ENCODE peak calls at places on chromosomes 7 and 10, in nine cellular contexts. O is pancreas; S is AG04450; X is CD4-positive, alpha-beta T cell; C is uterus; D is esophagus muscularis mucosa; R is astrocyte; V is heart left ventricle; K is ovary. E is an unnamed sample.

GRCh38 chr7:17408904-17409290 is 110.4 kb downstream of the AHR start:
- DNase-seq in O (no peak), S (no peak), X (no peak), C (no peak), D (no peak), R (peak; percentile 32), V (no peak), K (no peak), E (no peak)

GRCh38 chr10:102452672-102453340 is 1.5 kb upstream of the C10orf95 start:
- DNase-seq in O (peak; percentile 37), S (no peak), X (no peak), C (no peak), D (no peak), R (peak; percentile 67), V (no peak), K (no peak), E (no peak)

GRCh38 chr7:91034459-91035368 is 229.5 kb upstream of the FZD1 start:
- DNase-seq in O (peak; percentile 70), S (peak; percentile 29), X (no peak), C (peak; percentile 31), D (no peak), R (no peak), V (no peak), K (no peak), E (no peak)

GRCh38 chr7:90749774-90750173 is 153.7 kb downstream of the CDK14 start:
- DNase-seq in O (no peak), S (no peak), X (no peak), C (no peak), D (no peak), R (no peak), V (no peak), K (no peak), E (no peak)

GRCh38 chr10:12780634-12781601 is 220.6 kb downstream of the CCDC3 start:
- DNase-seq in O (no peak), S (no peak), X (no peak), C (peak; percentile 38), D (no peak), R (peak; percentile 64), V (no peak), K (no peak), E (no peak)

GRCh38 chr10:111129348-111129747 is 52.5 kb downstream of the ADRA2A start:
- DNase-seq in O (no peak), S (no peak), X (no peak), C (no peak), D (peak; percentile 50), R (no peak), V (no peak), K (no peak), E (no peak)

GRCh38 chr7:140403878-140404564 is at the start of gene RAB19:
- DNase-seq in O (peak; percentile 78), S (no peak), X (peak; percentile 43), C (no peak), D (no peak), R (no peak), V (no peak), K (no peak), E (peak; percentile 60)

GRCh38 chr7:28570970-28571288 is 158.6 kb downstream of the CREB5 start:
- DNase-seq in O (no peak), S (no peak), X (no peak), C (no peak), D (no peak), R (no peak), V (no peak), K (no peak), E (no peak)

GRCh38 chr7:19982841-19983835 is 209.7 kb upstream of the TMEM196 start:
- DNase-seq in O (peak; percentile 19), S (peak; percentile 48), X (no peak), C (peak; percentile 66), D (no peak), R (peak; percentile 64), V (no peak), K (peak; percentile 42), E (no peak)

GRCh38 chr10:88926484-88927249 is 25.9 kb downstream of the ACTA2 start:
- DNase-seq in O (no peak), S (peak; percentile 91), X (no peak), C (no peak), D (no peak), R (peak; percentile 86), V (no peak), K (no peak), E (no peak)

GRCh38 chr7:42560866-42561265 is 323.9 kb upstream of the GLI3 start:
- DNase-seq in O (no peak), S (no peak), X (no peak), C (no peak), D (no peak), R (no peak), V (no peak), K (no peak), E (no peak)

GRCh38 chr7:117863618-117864017 is 9.6 kb downstream of the CTTNBP2 start:
- DNase-seq in O (no peak), S (peak; percentile 32), X (no peak), C (no peak), D (no peak), R (no peak), V (no peak), K (no peak), E (no peak)

GRCh38 chr10:2897619-2898508 is 169.5 kb upstream of the PFKP start:
- DNase-seq in O (no peak), S (no peak), X (no peak), C (no peak), D (no peak), R (peak; percentile 0), V (no peak), K (no peak), E (no peak)

GRCh38 chr10:36351159-36351558 is 709.1 kb upstream of the FZD8 start:
- DNase-seq in O (no peak), S (no peak), X (no peak), C (no peak), D (no peak), R (no peak), V (no peak), K (no peak), E (no peak)

GRCh38 chr7:35819310-35819709 is 18.5 kb downstream of the SEPTIN7 start:
- DNase-seq in O (no peak), S (no peak), X (no peak), C (no peak), D (no peak), R (no peak), V (no peak), K (no peak), E (no peak)

GRCh38 chr7:47938574-47939165 is 9.6 kb downstream of the PKD1L1 start:
- DNase-seq in O (no peak), S (no peak), X (no peak), C (no peak), D (no peak), R (no peak), V (no peak), K (no peak), E (no peak)

GRCh38 chr7:155188821-155189599 is 108.7 kb upstream of the INSIG1 start:
- DNase-seq in O (no peak), S (peak; percentile 36), X (no peak), C (no peak), D (no peak), R (peak; percentile 32), V (no peak), K (no peak), E (no peak)

GRCh38 chr7:27176343-27176731 is 2.2 kb upstream of the HOXA10 start:
- DNase-seq in O (no peak), S (no peak), X (no peak), C (peak; percentile 42), D (no peak), R (no peak), V (peak; percentile 28), K (peak; percentile 16), E (no peak)
- H3K27me3 ChIP-seq in O (peaks cover 87% of the 10 kb centered on the region), S (peaks cover 89% of the 10 kb centered on the region), X (peaks cover 95% of the 10 kb centered on the region), C (no peaks in the 10 kb centered on the region), D (peaks cover 31% of the 10 kb centered on the region), R (peaks cover 95% of the 10 kb centered on the region), V (peaks cover 100% of the 10 kb centered on the region), K (peaks cover 8% of the 10 kb centered on the region), E (peaks cover 23% of the 10 kb centered on the region)

DNA sequence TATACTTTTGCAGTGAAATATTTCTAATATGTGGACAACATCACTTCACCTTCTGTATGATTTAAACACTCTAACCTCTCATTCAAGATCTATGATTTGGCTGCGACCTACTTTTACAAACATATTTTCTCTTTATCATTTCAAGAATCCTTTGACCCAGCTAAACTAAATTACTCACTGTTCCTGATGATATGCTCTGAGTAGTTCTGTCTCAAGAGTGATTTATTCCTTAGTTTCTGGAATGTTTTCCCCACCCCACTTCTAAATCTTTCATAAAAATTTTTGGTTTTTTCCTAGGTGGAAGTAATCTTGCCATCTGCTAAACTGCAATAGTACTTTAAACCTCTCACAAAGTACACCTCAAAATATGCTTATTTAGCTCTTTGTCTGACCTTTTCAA is 170.8 kb downstream of the DNAJC1 start:
- DNase-seq in O (no peak), S (no peak), X (no peak), C (no peak), D (no peak), R (peak; percentile 36), V (no peak), K (no peak), E (no peak)
- H3K9me3 ChIP-seq in O (no peaks in the 10 kb centered on the region), S (peaks cover 29% of the 10 kb centered on the region), X (peaks cover 35% of the 10 kb centered on the region), C (no peaks in the 10 kb centered on the region), D (peaks cover 22% of the 10 kb centered on the region), R (peaks cover 4% of the 10 kb centered on the region), V (peaks cover 1% of the 10 kb centered on the region), K (no peaks in the 10 kb centered on the region), E (no peaks in the 10 kb centered on the region)

DNA sequence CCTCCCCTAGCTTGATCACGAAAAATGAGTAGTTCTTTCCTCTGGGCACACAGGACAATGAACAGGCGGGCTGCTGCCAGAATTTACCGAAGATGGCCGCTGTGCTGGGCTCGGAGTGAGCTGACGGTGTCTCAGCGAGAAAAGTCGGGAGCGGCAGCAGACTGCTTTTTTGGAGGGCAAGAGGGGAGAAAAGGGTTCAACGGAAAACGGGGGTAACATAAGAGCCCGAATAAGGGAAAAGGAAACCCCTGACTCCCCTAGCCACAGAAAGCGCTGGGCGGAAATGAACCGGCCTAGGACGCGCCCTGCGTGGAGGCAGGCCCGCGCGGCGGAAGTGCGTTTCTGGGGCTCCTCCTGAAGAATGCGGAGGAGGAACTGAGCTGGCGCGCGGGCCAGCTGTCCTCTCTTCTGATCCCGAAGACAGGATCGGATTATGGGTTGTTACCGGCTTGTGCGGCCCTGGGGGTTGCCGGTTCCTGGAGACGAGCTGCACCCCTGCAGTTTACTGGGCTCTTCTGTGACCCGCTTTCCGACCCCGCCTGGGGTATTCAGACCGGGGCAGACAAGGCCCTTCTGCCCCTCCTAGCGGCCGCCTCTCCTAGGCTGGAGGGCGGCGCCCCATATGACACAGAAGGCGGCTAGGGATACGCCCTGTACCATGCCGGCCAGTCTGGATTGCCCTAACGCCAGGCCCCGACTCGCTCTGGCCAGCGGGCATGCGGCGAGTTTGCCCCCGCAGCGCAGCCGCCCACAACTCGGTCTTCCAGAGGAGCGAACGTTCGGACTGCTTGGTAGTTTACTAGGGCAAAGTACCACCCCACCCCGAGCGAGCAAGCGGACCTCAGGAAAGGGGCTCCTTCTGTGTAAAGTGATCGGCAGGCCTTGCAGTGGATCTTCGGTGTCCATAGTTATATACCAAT is 30.1 kb upstream of the KMT2E start:
- DNase-seq in O (peak; percentile 89), S (no peak), X (peak; percentile 77), C (peak; percentile 85), D (peak; percentile 96), R (peak; percentile 77), V (peak; percentile 94), K (peak; percentile 92), E (peak; percentile 89)
- TF ChIP-seq CTCF in O (peak; percentile 26), S (peak; percentile 58), X (peak; percentile 54), C (peak; percentile 72), D (peak; percentile 55), R (no peak), V (peak; percentile 28), K (peak; percentile 75), E (peak; percentile 34)

DNA sequence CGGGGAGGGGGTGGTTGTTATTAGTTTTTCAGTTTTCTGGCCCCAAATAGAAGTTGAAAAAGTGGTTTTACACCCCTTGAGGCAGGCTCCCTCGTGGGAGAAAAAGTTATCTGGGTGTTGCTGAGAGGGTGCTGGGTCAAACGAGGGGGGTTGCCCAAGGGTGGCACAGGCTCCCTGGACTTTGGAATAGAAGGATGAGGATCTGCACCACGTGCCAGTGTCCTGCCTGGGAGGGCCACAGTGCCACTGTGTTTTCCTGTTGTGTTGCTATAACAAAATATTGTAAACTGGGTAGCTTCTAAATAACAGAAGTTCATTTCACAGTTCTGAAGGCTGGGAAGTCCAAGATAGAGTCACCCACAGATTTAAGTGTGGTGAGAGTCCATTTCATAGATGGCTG is 181.9 kb downstream of the CXCL12 start:
- DNase-seq in O (no peak), S (no peak), X (no peak), C (no peak), D (no peak), R (no peak), V (no peak), K (no peak), E (no peak)
- H3K27me3 ChIP-seq in O (no peaks in the 10 kb centered on the region), S (peaks cover 4% of the 10 kb centered on the region), X (no peaks in the 10 kb centered on the region), C (no peaks in the 10 kb centered on the region), D (no peaks in the 10 kb centered on the region), R (peaks cover 39% of the 10 kb centered on the region), V (no peaks in the 10 kb centered on the region), K (no peaks in the 10 kb centered on the region), E (no peaks in the 10 kb centered on the region)